ENCODE peak calls at places on chromosomes 5 and 9, in ten cellular contexts. C, G, X, Q, O, L, R, Y, H and B are unnamed samples.

GRCh38 chr5:139378101-139378825 is 4.8 kb downstream of the SLC23A1 start:
- DNase-seq in G (no peak), X (peak), R (no peak), C (no peak), O (no peak), Y (no peak), Q (no peak), H (no peak), L (no peak), B (no peak)

GRCh38 chr5:1108008-1108864 is 3.6 kb downstream of the SLC12A7 start:
- DNase-seq in C (no peak), O (no peak), X (no peak), R (no peak), G (no peak), H (no peak), L (no peak), Q (no peak), Y (no peak), B (no peak)

GRCh38 chr5:128350705-128351104 is 187.3 kb downstream of the FBN2 start:
- DNase-seq in Q (no peak), G (no peak), L (no peak), R (no peak), X (no peak), Y (no peak), O (no peak), C (no peak), H (no peak), B (no peak)

GRCh38 chr5:77155179-77155839 is 55.2 kb upstream of the PDE8B start:
- DNase-seq in L (no peak), O (no peak), X (no peak), C (no peak), Q (no peak), R (no peak), Y (no peak), H (no peak), G (no peak), B (no peak)

GRCh38 chr9:95880011-95880690 is 4.7 kb downstream of the ERCC6L2 start:
- DNase-seq in R (peak), Q (no peak), L (no peak), G (no peak), Y (peak), C (no peak), X (no peak), H (no peak), O (peak), B (peak)

GRCh38 chr5:62550103-62550502 is 28.5 kb upstream of the LRRC70 start:
- DNase-seq in Q (no peak), Y (no peak), L (no peak), C (no peak), X (no peak), G (no peak), R (no peak), O (no peak), H (no peak), B (no peak)

GRCh38 chr5:39255406-39255805 is 36.0 kb upstream of the FYB1 start:
- DNase-seq in O (no peak), C (no peak), Y (no peak), X (no peak), L (no peak), H (peak), Q (no peak), R (no peak), G (no peak), B (no peak)

GRCh38 chr9:18490591-18491370 is 16.8 kb downstream of the ADAMTSL1 start:
- DNase-seq in R (peak), O (peak), H (peak), Q (no peak), C (no peak), G (peak), X (no peak), L (peak), Y (peak), B (peak)

GRCh38 chr9:108567571-108567970 is 288.2 kb downstream of the ACTL7B start:
- DNase-seq in H (no peak), G (no peak), Q (no peak), Y (no peak), O (no peak), R (no peak), X (no peak), C (no peak), L (no peak), B (no peak)

GRCh38 chr5:80146036-80146435 is 109.8 kb downstream of the SERINC5 start:
- DNase-seq in C (no peak), L (no peak), Q (no peak), R (no peak), H (no peak), X (no peak), O (no peak), G (no peak), Y (no peak), B (no peak)

GRCh38 chr5:76810236-76810635 is 8.6 kb upstream of the F2RL1 start:
- DNase-seq in R (no peak), Q (no peak), O (no peak), Y (no peak), G (no peak), H (no peak), X (no peak), C (no peak), L (no peak), B (no peak)

GRCh38 chr5:123283537-123283936 is 139.7 kb downstream of the CEP120 start:
- DNase-seq in X (no peak), G (no peak), L (no peak), Q (no peak), H (no peak), C (no peak), O (no peak), R (no peak), Y (no peak), B (no peak)

GRCh38 chr9:120308495-120308894 is 271.5 kb downstream of the CDK5RAP2 start:
- DNase-seq in X (no peak), C (peak), Q (no peak), L (no peak), Y (no peak), O (no peak), R (no peak), G (no peak), H (no peak), B (no peak)

GRCh38 chr9:97374811-97375210 is 37.1 kb upstream of the TDRD7 start:
- DNase-seq in O (no peak), X (no peak), G (no peak), Q (no peak), Y (no peak), L (no peak), H (no peak), C (no peak), R (no peak), B (no peak)

GRCh38 chr9:113738898-113739604 is 137.1 kb upstream of the ZNF618 start:
- DNase-seq in R (no peak), Q (no peak), C (no peak), O (peak), G (no peak), X (no peak), Y (no peak), H (no peak), L (no peak), B (no peak)

GRCh38 chr9:134620751-134621557 is 20.6 kb upstream of the COL5A1 start:
- DNase-seq in Y (no peak), O (peak), G (no peak), H (no peak), Q (no peak), C (no peak), L (no peak), X (no peak), R (no peak), B (peak)

GRCh38 chr9:114140850-114141249 is 14.5 kb upstream of the COL27A1 start:
- DNase-seq in L (no peak), Q (peak), O (no peak), Y (no peak), X (no peak), C (no peak), G (no peak), R (no peak), H (no peak), B (peak)

GRCh38 chr9:124544535-124544934 is 37.3 kb upstream of the NR5A1 start:
- DNase-seq in O (no peak), C (no peak), X (no peak), R (no peak), Q (no peak), Y (no peak), H (no peak), G (no peak), L (no peak), B (no peak)